ENCODE peak calls at places on chromosomes 12 and 14, in nine cellular contexts. W is OCI-LY7, X is A549, B is K562, Z is aorta, C is small intestine, U is lower lobe of right lung, F is neuronal stem cell, V is cardiac muscle cell. G is an unnamed sample. For H3K4me1, the result is how much of the 10 kb centered on the place peaks cover.

GRCh38 chr14:103427485-103428443 is 42.5 kb downstream of the MARK3 start:
- DNase-seq in U (no peak), V (peak), B (peak), W (no peak), X (no peak), C (peak), F (no peak), Z (no peak), G (peak)

GRCh38 chr14:90676859-90677258 is 139.4 kb downstream of the TTC7B start:
- DNase-seq in Z (no peak), B (no peak), F (no peak), U (no peak), V (peak), W (no peak), X (no peak), C (no peak), G (no peak)

GRCh38 chr14:80865565-80865964 is 76.0 kb downstream of the CEP128 start:
- DNase-seq in V (no peak), X (no peak), Z (no peak), F (no peak), W (no peak), U (no peak), B (no peak), C (no peak), G (no peak)

GRCh38 chr12:15754233-15754632 is 35.0 kb downstream of the EPS8 start:
- DNase-seq in W (no peak), B (no peak), V (no peak), X (no peak), U (no peak), Z (no peak), C (no peak), F (no peak), G (no peak)

GRCh38 chr12:90677055-90677454 is 277.9 kb downstream of the CCER1 start:
- DNase-seq in F (no peak), X (no peak), W (no peak), B (no peak), V (no peak), C (no peak), Z (no peak), U (no peak), G (no peak)

GRCh38 chr12:50933459-50934124 is 18.8 kb upstream of the HIGD1C start:
- DNase-seq in C (no peak), F (no peak), B (peak), X (no peak), W (no peak), V (peak), U (no peak), Z (no peak), G (no peak)

GRCh38 chr12:24544368-24544767 is 404.5 kb downstream of the BCAT1 start:
- DNase-seq in W (no peak), V (no peak), B (no peak), F (no peak), U (no peak), X (no peak), C (no peak), Z (no peak), G (no peak)

GRCh38 chr14:61184117-61184516 is 97.0 kb downstream of the TMEM30B start:
- DNase-seq in X (no peak), F (no peak), W (no peak), Z (no peak), V (peak), C (no peak), B (no peak), U (no peak), G (no peak)

GRCh38 chr12:1496162-1496925 is 98.0 kb downstream of the FBXL14 start:
- DNase-seq in C (peak), B (no peak), U (no peak), V (peak), Z (peak), F (no peak), X (no peak), W (no peak), G (no peak)

GRCh38 chr12:25052191-25053020 is 103.5 kb upstream of the BCAT1 start:
- DNase-seq in C (peak), U (no peak), X (no peak), F (no peak), Z (peak), B (no peak), W (peak), V (peak), G (no peak)

GRCh38 chr12:1503281-1503711 is 91.1 kb downstream of the FBXL14 start:
- DNase-seq in X (no peak), U (no peak), B (no peak), F (no peak), V (no peak), Z (no peak), C (no peak), W (no peak), G (no peak)

GRCh38 chr14:33062881-33063280 is 124.2 kb downstream of the NPAS3 start:
- DNase-seq in X (no peak), W (no peak), U (no peak), C (no peak), V (peak), F (no peak), Z (no peak), B (no peak), G (no peak)

GRCh38 chr12:50659690-50660424 is 104.0 kb upstream of the ATF1 start:
- DNase-seq in W (no peak), U (no peak), X (no peak), B (no peak), V (no peak), F (no peak), Z (no peak), C (peak), G (no peak)

GRCh38 chr12:9364224-9365176 is 156.3 kb upstream of the PZP start:
- DNase-seq in W (peak), U (no peak), B (no peak), V (peak), Z (no peak), C (peak), X (no peak), F (no peak), G (peak)

GRCh38 chr14:96095581-96096476 is 56.7 kb downstream of the C14orf132 start:
- DNase-seq in W (no peak), C (peak), B (no peak), F (no peak), V (peak), U (no peak), Z (no peak), X (peak), G (no peak)

GRCh38 chr12:89988556-89988955 is 279.9 kb upstream of the ATP2B1 start:
- DNase-seq in F (no peak), X (no peak), W (no peak), V (no peak), B (no peak), C (no peak), Z (no peak), U (no peak), G (no peak)

GRCh38 chr14:89027097-89027740 is 202.8 kb downstream of the TTC8 start:
- DNase-seq in X (peak), B (peak), Z (peak), U (peak), V (peak), F (peak), C (peak), W (peak), G (no peak)

GRCh38 chr12:62716866-62717477 is 218.0 kb downstream of the PPM1H start:
- DNase-seq in Z (no peak), C (no peak), W (no peak), V (no peak), F (no peak), B (no peak), U (no peak), X (peak), G (no peak)

GRCh38 chr12:48106574-48107251 is 834 bp upstream of the SENP1 start:
- DNase-seq in Z (no peak), C (no peak), B (no peak), U (no peak), F (no peak), V (no peak), X (no peak), W (peak), G (no peak)

GRCh38 chr14:78341827-78342389 is 171.7 kb downstream of the NRXN3 start:
- DNase-seq in V (no peak), X (no peak), Z (no peak), W (no peak), U (no peak), B (no peak), F (no peak), C (no peak), G (no peak)

GRCh38 chr12:124165695-124166094 is 129.2 kb upstream of the RFLNA start:
- DNase-seq in Z (no peak), W (no peak), B (no peak), X (no peak), F (no peak), C (peak), U (no peak), V (no peak), G (no peak)

GRCh38 chr12:104805186-104805585 is 152.9 kb downstream of the SLC41A2 start:
- DNase-seq in V (peak), C (no peak), X (no peak), W (no peak), U (no peak), F (no peak), Z (no peak), B (no peak), G (no peak)

GRCh38 chr14:75389679-75390078 is 38.1 kb upstream of the JDP2 start:
- DNase-seq in C (no peak), F (no peak), W (no peak), B (no peak), U (no peak), V (no peak), X (no peak), Z (no peak), G (no peak)

GRCh38 chr14:106821119-106821518 is 1294.7 kb downstream of the TMEM121 start:
- DNase-seq in F (no peak), W (peak), B (no peak), X (no peak), C (no peak), V (no peak), U (no peak), Z (no peak), G (no peak)

GRCh38 chr12:68225576-68226476 is at the start of gene IL26:
- DNase-seq in B (no peak), U (no peak), W (no peak), X (no peak), F (no peak), Z (no peak), V (no peak), C (no peak), G (no peak)

GRCh38 chr12:22409071-22409951 is 74.8 kb upstream of the ST8SIA1 start:
- DNase-seq in Z (no peak), X (no peak), V (no peak), F (no peak), C (peak), U (no peak), B (no peak), W (no peak), G (no peak)

GRCh38 chr12:29707846-29708245 is 75.9 kb downstream of the TMTC1 start:
- DNase-seq in W (no peak), C (no peak), X (no peak), Z (no peak), U (no peak), F (no peak), B (no peak), V (peak), G (no peak)
- H3K4me1 ChIP-seq in W (under half), C (under half), X (under half), Z (under half), U (under half), F (under half), B (under half), V (under half), G (under half)

GRCh38 chr12:19842116-19842515 is 402.8 kb downstream of the AEBP2 start:
- DNase-seq in X (no peak), F (no peak), U (no peak), V (peak), Z (no peak), W (no peak), B (no peak), C (no peak), G (no peak)
- H3K4me3 ChIP-seq in X (no peak), F (no peak), U (no peak), V (no peak), Z (no peak), W (no peak), B (no peak), C (no peak), G (no peak)

GRCh38 chr12:92208613-92209121 is 63.0 kb upstream of the BTG1 start:
- DNase-seq in X (peak), B (no peak), Z (no peak), V (peak), W (peak), U (no peak), C (peak), F (no peak), G (no peak)
- H3K27ac ChIP-seq in X (peak), B (no peak), Z (no peak), V (no peak), W (peak), U (peak), C (peak), F (no peak), G (no peak)

DNA sequence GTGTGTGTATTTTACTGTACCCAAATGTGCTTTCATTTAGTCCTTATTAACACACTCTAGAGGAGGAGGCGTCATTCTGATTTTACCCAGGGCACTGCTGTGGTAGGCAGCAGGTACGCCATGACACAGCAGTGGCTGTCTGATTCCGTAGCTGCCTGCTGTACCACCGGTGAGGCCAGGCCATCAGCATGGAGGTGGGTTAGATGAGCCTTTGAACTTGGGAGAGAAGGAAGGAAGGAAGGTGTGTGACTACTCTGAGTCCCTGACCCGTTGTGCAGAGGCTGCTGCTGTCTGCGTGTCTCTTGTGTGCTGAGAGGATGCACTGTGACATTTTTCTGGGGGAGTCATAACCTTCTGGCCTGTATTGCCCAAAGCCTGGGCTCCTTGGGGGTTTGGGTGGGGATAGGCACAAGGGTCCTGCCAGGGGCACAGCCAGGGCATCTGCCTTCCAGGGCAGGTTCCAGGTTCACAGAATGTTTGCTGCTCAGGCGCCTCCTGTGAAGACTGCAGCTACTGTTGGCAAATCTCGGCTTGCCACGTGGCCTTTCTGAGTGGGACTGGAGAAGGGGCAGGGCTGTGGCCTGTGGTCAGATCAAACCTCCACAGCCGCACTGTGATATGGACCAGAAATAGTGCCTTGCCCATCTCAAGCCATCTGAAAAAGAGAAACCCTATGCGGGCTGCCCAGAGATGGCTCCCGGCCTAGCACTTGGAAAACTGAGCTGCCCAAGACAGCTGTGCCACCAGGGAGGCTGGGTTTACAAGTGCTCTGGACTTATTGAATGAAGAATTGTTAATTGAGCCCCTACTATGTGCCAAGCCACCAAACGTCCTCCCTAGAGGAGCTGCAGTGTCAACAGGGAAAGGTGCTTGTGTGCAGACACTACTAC is 47.1 kb downstream of the MLXIP start:
- DNase-seq in B (no peak), U (peak), W (no peak), C (no peak), F (no peak), Z (no peak), X (no peak), V (no peak), G (no peak)
- H3K4me1 ChIP-seq in B (under half), U (under half), W (under half), C (under half), F (under half), Z (under half), X (under half), V (under half), G (under half)

GRCh38 chr14:20332386-20332945 is 613 bp downstream of the CCNB1IP1 start:
- DNase-seq in Z (no peak), X (no peak), U (no peak), C (peak), W (no peak), B (peak), F (no peak), V (peak), G (no peak)

GRCh38 chr14:20331048-20331613 is 1.9 kb downstream of the CCNB1IP1 start:
- DNase-seq in U (no peak), V (no peak), X (no peak), B (no peak), W (no peak), Z (no peak), C (no peak), F (no peak), G (no peak)

GRCh38 chr14:20334017-20334416 is 938 bp upstream of the CCNB1IP1 start:
- DNase-seq in W (no peak), F (no peak), B (no peak), Z (no peak), V (no peak), U (no peak), C (no peak), X (no peak), G (no peak)

GRCh38 chr14:20329355-20329754 is 3.7 kb downstream of the CCNB1IP1 start:
- DNase-seq in V (no peak), B (no peak), U (no peak), X (no peak), Z (no peak), F (no peak), C (no peak), W (no peak), G (no peak)

DNA sequence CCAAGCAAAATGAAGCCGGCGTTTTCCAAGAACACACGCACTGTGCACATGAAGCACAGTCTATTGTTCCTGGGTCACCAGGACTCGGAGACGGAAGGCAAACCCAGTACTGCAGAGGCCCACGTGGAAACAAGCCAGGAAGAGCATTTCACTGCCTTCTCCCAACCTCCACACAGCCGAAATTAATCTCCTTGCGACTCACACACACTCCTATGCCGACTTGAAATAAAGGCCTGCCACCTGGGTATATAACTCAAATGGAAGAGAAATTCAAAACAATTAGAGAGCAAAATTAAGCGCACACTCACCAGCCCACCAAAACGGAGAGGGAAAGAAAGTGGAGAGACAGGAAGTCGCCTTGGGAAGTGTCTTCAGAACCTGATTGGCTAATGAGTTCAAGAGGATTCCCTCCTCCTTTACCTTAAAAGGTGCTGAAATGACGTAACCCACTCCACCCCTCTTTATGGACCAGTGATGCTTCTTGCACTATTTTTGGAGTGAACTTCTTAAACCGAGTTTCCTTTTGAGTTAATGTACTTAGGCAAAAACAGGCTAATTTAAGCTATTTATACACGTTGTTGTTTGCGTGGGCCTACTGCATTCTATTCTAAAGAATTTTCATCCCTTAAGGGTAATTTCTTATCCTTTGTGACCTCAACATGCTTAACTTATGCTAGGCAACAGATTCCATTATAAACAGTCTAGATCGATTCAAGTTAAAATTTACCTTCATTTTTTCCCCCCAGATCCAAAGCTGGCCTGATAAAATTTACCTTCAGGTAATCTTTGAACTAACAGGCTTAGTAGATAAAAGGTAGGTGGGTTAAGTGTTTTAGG is at the start of gene CCNB1IP1:
- DNase-seq in C (peak), V (peak), X (peak), W (peak), F (peak), Z (peak), U (no peak), B (peak), G (peak)
- H3K4me3 ChIP-seq in C (peak), V (peak), X (peak), W (peak), F (peak), Z (peak), U (peak), B (peak), G (peak)

GRCh38 chr14:55309761-55310365 is 38.6 kb downstream of the FBXO34 start:
- DNase-seq in U (no peak), Z (no peak), V (no peak), W (no peak), X (no peak), C (no peak), B (no peak), F (no peak), G (no peak)
- H3K27ac ChIP-seq in U (no peak), Z (peak), V (no peak), W (no peak), X (no peak), C (no peak), B (no peak), F (no peak), G (no peak)

GRCh38 chr12:131066207-131066885 is 112.6 kb downstream of the ADGRD1 start:
- DNase-seq in Z (peak), U (peak), F (no peak), V (no peak), B (no peak), C (no peak), W (no peak), X (no peak), G (no peak)

GRCh38 chr12:131065279-131065678 is 111.6 kb downstream of the ADGRD1 start:
- DNase-seq in Z (no peak), U (no peak), F (no peak), C (no peak), V (no peak), X (no peak), W (no peak), B (no peak), G (no peak)

GRCh38 chr12:131063960-131064359 is 110.3 kb downstream of the ADGRD1 start:
- DNase-seq in B (no peak), F (no peak), W (no peak), U (no peak), Z (no peak), X (no peak), V (no peak), C (no peak), G (no peak)

GRCh38 chr12:131066886-131067490 is 113.3 kb downstream of the ADGRD1 start:
- DNase-seq in V (no peak), B (no peak), W (no peak), U (no peak), X (no peak), Z (peak), F (no peak), C (no peak), G (no peak)

GRCh38 chr12:131065801-131066200 is 112.1 kb downstream of the ADGRD1 start:
- DNase-seq in B (no peak), V (no peak), Z (no peak), X (no peak), U (no peak), F (no peak), C (no peak), W (no peak), G (no peak)
- H3K4me1 ChIP-seq in B (under half), V (under half), Z (under half), X (under half), U (under half), F (under half), C (under half), W (under half), G (under half)

DNA sequence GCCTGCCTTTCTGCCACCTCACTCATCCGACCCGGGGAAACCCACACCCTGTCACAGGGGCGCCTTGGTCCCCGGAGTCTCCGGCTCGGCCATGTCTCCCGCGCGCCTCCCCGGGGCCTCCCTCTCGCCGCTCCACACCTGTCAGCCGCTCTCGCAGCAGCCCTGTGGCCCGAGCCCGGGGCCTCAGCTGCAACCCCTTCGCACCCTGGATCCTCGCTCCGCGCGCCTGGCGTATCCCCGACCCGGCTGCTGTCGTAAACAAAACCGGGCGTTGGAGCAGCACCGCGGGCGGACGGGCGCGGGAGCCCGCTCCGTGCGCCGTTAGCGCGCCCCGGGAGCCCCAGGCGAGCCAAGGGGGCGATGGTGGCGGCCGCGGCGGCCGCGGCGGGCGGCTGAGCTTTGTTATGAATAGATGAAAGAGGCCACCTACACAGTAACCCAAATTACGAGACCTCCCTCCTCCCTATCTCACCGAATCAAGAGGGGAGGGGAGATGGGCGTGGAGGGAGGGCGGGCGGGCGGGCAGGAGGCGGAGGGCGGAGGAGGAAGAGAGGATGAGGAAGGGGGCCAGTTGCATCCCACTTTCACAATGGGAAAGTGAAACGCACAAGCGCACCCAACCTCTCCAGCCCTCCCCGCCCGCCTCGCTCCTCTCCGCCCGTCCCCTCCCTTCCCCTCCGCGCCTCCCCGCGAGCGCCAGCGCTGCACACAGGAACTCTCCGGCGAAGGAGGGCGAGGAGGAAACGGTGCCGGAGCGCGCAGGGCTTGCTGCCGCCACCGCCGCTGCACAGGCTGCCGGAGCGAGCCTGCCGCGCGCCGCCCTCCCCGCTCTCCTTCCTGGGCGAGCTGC is at the start of gene PLXNC1:
- DNase-seq in Z (peak), X (peak), B (no peak), C (peak), F (peak), W (peak), U (peak), V (peak), G (no peak)
- H3K4me3 ChIP-seq in Z (peak), X (peak), B (no peak), C (peak), F (peak), W (peak), U (peak), V (peak), G (peak)